ENCODE peak calls at places on chromosomes 4 and X, in five cellular contexts. Z is GM12878, U is NT2/D1, B is HepG2, G is H1. S is an unnamed sample.

GRCh38 chr4:85968945-85969830 is 390.7 kb downstream of the MAPK10 start:
- DNase-seq in B (peak; percentile 33), G (no peak), U (no peak), Z (no peak), S (peak; percentile 49)

GRCh38 chr4:137909910-137910309 is 332.2 kb downstream of the SLC7A11 start:
- DNase-seq in G (peak; percentile 49), Z (no peak), B (no peak), U (no peak), S (peak; percentile 48)

GRCh38 chrX:26100421-26100920 is 37.7 kb upstream of the MAGEB18 start:
- DNase-seq in B (no peak), U (no peak), Z (no peak), G (no peak), S (no peak)

GRCh38 chr4:183300660-183301059 is 19.4 kb downstream of the CLDN22 start:
- DNase-seq in Z (no peak), B (no peak), U (no peak), G (no peak), S (no peak)

GRCh38 chr4:149465941-149466340 is 349.7 kb downstream of the IQCM start:
- DNase-seq in U (no peak), G (no peak), Z (no peak), B (no peak), S (no peak)

GRCh38 chrX:136750364-136750763 is 30.4 kb downstream of the ARHGEF6 start:
- DNase-seq in G (no peak), U (no peak), Z (no peak), B (no peak), S (no peak)

GRCh38 chr4:176277162-176277904 is 8.3 kb upstream of the ASB5 start:
- DNase-seq in U (peak; percentile 13), B (peak; percentile 39), Z (no peak), G (no peak), S (peak; percentile 73)

GRCh38 chr4:20305976-20306375 is 54.3 kb downstream of the SLIT2 start:
- DNase-seq in G (no peak), Z (no peak), B (no peak), U (no peak), S (no peak)

GRCh38 chrX:150410513-150410912 is 47.4 kb downstream of the MAMLD1 start:
- DNase-seq in U (no peak), Z (no peak), G (no peak), B (no peak), S (no peak)

GRCh38 chr4:76767983-76768382 is 130.0 kb downstream of the SOWAHB start:
- DNase-seq in U (no peak), B (peak; percentile 32), G (no peak), Z (no peak), S (no peak)

GRCh38 chr4:16725252-16725651 is 173.2 kb downstream of the LDB2 start:
- DNase-seq in G (no peak), B (no peak), Z (no peak), U (no peak), S (no peak)

GRCh38 chr4:167274346-167274745 is 40.1 kb upstream of the SPOCK3 start:
- DNase-seq in B (no peak), G (no peak), U (no peak), Z (no peak), S (no peak)

GRCh38 chrX:24412637-24413363 is 52.3 kb upstream of the PDK3 start:
- DNase-seq in U (no peak), Z (peak; percentile 8), B (no peak), G (no peak), S (no peak)

GRCh38 chrX:75968293-75968692 is 183.2 kb upstream of the MAGEE2 start:
- DNase-seq in Z (no peak), B (peak; percentile 3), U (no peak), G (peak; percentile 66), S (peak; percentile 13)

GRCh38 chrX:111376897-111377601 is 34.9 kb downstream of the DCX start:
- DNase-seq in U (peak; percentile 22), B (no peak), Z (no peak), G (no peak), S (no peak)

GRCh38 chr4:108106186-108106585 is 62.5 kb downstream of the LEF1 start:
- DNase-seq in B (no peak), Z (no peak), U (no peak), G (no peak), S (no peak)

GRCh38 chr4:175882891-175883290 is 70.8 kb upstream of the GPM6A start:
- DNase-seq in G (no peak), U (no peak), B (no peak), Z (no peak), S (no peak)

GRCh38 chr4:1366371-1367229 is 19.6 kb downstream of the UVSSA start:
- DNase-seq in U (no peak), Z (no peak), G (no peak), B (no peak), S (no peak)

GRCh38 chr4:109199585-109199984 is 102.9 kb downstream of the COL25A1 start:
- DNase-seq in Z (no peak), U (no peak), G (no peak), B (no peak), S (no peak)

GRCh38 chr4:42302348-42302747 is 94.9 kb upstream of the SHISA3 start:
- DNase-seq in G (no peak), Z (no peak), B (peak; percentile 68), U (peak; percentile 63), S (peak; percentile 49)

GRCh38 chrX:11944486-11944885 is 186.4 kb downstream of the MSL3 start:
- DNase-seq in Z (no peak), G (peak; percentile 45), B (no peak), U (peak; percentile 57), S (peak; percentile 45)

GRCh38 chrX:65601530-65602281 is 65.7 kb upstream of the MSN start:
- DNase-seq in Z (no peak), U (no peak), G (no peak), B (peak; percentile 0), S (no peak)

GRCh38 chrX:107628662-107629532 is 587 bp downstream of the PRPS1 start:
- DNase-seq in U (no peak), Z (no peak), B (peak; percentile 25), G (peak; percentile 48), S (peak; percentile 47)

GRCh38 chr4:8391972-8392371 is 48.6 kb downstream of the ACOX3 start:
- DNase-seq in B (no peak), G (no peak), U (no peak), Z (peak; percentile 60), S (no peak)

DNA sequence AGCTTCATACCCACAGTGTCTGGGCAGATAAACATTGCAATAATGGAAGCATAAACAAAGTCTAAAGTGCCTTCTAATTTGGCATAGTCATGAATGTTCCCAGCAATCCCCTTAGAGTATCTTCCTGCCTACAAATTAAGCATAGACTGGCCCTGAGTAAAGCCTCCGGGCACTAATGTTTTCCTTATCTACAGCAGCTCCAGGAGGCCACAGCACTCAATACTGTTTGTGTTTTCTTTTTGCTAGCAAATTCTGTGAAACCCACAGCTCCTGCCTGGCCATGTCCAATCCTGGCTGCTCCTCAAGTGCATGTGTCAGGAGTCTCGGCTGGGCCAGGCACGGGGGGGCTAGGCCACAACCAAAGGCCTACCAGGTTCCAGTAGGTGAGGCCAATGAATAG is 102.7 kb upstream of the TBC1D9 start:
- DNase-seq in U (no peak), Z (no peak), B (no peak), G (no peak), S (peak; percentile 33)
- TF ChIP-seq SUZ12 in U (no peak), Z (no peak), B (no peak), G (no peak), S (no peak)

GRCh38 chr4:5863461-5864113 is 29.3 kb downstream of the CRMP1 start:
- DNase-seq in U (no peak), Z (no peak), B (no peak), G (no peak), S (no peak)
- TF ChIP-seq SUZ12 in U (no peak), Z (no peak), B (no peak), G (no peak), S (no peak)

GRCh38 chr4:185343726-185344581 is 51.8 kb downstream of the LRP2BP start:
- DNase-seq in U (no peak), G (no peak), Z (no peak), B (no peak), S (no peak)
- TF ChIP-seq SUZ12 in U (no peak), G (no peak), Z (no peak), B (no peak), S (no peak)

DNA sequence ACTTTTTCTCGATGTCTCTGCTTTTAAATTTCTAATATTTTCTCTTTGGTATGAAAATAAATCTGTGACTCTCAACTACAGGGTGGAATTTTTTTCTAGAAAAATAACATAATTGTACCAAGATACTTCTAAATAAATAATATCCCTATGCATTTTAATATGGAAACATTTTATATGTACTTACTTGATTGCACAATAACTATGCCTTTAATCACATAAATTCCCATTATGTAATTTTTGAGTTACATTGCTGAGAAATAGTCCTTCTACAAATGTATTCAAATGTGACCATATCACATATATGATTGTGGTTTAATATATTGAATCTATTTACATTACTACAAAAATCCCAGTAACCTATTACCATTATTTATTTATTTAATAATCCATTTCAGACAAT is 1543.3 kb upstream of the PABPC4L start:
- DNase-seq in Z (no peak), U (no peak), G (no peak), B (no peak), S (no peak)
- TF ChIP-seq SUZ12 in Z (no peak), U (no peak), G (no peak), B (no peak), S (no peak)

DNA sequence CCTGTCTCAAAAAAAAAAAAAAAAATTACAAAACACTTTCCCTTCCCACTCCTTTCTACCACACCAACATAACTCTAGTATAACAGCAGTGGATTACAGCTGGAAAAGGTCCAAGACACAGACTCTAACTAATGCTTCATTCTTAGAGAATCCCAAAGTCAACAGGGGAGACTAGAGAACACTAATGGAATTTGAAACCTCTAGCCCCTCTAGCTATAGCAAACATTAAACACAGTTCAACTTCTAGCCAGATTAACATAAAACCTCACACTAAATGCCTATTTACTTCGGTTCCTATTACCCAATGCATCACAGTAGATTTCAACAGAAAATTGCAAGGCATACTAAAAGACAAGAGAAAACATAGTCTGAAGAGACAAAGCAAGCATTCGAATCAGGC is 10.5 kb upstream of the DHX15 start:
- DNase-seq in Z (no peak), G (no peak), B (peak; percentile 90), U (no peak), S (no peak)
- TF ChIP-seq SUZ12 in Z (no peak), G (no peak), B (no peak), U (no peak), S (no peak)

DNA sequence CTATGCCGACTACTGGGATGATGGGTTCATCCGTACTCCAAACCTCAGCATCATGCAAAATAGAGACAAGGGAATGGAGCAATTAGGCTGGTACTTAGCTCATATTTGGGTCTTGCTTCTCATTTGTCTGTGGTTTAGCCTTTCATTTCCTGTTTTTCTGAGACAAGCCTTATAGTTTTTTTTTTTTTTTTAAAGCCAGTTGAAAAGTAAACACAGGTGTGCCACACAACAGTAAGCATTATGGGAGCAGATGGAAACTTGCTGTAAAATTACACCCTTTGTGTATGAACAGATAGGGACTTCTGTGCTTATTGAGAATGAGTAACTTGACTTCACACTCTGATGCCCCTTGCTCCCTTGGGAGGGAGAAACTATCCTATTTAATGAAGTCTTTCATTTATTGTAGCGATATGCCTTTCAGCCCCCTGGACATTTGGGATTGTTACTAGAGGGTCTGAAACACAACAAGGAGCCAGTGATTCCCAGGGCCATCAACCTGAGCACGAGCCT is 13.7 kb downstream of the RASSF6 start:
- DNase-seq in B (no peak), G (no peak), U (no peak), Z (peak; percentile 74), S (no peak)
- TF ChIP-seq SUZ12 in B (no peak), G (no peak), U (no peak), Z (no peak), S (no peak)

S was measured in HEK293T.